ENCODE peak calls at places on chromosome 7, in eight cellular contexts. H is neural crest cell, M is heart right ventricle, Q is psoas muscle, E is right atrium auricular region, S is lower lobe of right lung, T is heart left ventricle, B is BJ. D is an unnamed sample.

GRCh38 chr7:131164025-131164899 is 163.4 kb upstream of the MKLN1 start:
- DNase-seq in B (peak), E (no peak), Q (no peak), S (no peak), M (no peak), T (no peak), H (no peak), D (no peak)

GRCh38 chr7:105399043-105399725 is 10.5 kb upstream of the SRPK2 start:
- DNase-seq in T (no peak), S (no peak), M (no peak), B (no peak), Q (no peak), H (no peak), E (no peak), D (no peak)

GRCh38 chr7:108368466-108368865 is 87.8 kb downstream of the NRCAM start:
- DNase-seq in M (no peak), S (no peak), H (no peak), B (no peak), Q (no peak), E (no peak), T (no peak), D (no peak)

GRCh38 chr7:26060713-26061339 is 91.2 kb upstream of the NFE2L3 start:
- DNase-seq in Q (no peak), T (no peak), M (no peak), H (no peak), E (no peak), S (no peak), B (no peak), D (no peak)

GRCh38 chr7:98057157-98057556 is 49.5 kb upstream of the LMTK2 start:
- DNase-seq in H (no peak), M (no peak), E (no peak), B (no peak), Q (no peak), T (no peak), S (no peak), D (no peak)

GRCh38 chr7:72183835-72184234 is 228.3 kb downstream of the CALN1 start:
- DNase-seq in M (no peak), E (no peak), T (no peak), Q (no peak), H (peak), S (no peak), B (no peak), D (no peak)

GRCh38 chr7:150401424-150401790 is 22.3 kb downstream of the ZNF775 start:
- DNase-seq in M (no peak), S (no peak), H (no peak), E (no peak), B (no peak), Q (no peak), T (no peak), D (no peak)

GRCh38 chr7:155259791-155260497 is 37.7 kb upstream of the INSIG1 start:
- DNase-seq in Q (no peak), S (no peak), T (no peak), B (no peak), H (no peak), M (no peak), E (no peak), D (no peak)

GRCh38 chr7:29254663-29255062 is 60.1 kb downstream of the CHN2 start:
- DNase-seq in S (no peak), Q (no peak), M (no peak), T (no peak), B (no peak), E (no peak), H (no peak), D (no peak)

GRCh38 chr7:29946428-29947186 is 43.0 kb downstream of the SCRN1 start:
- DNase-seq in H (no peak), T (peak), E (no peak), Q (no peak), M (peak), B (no peak), S (no peak), D (no peak)

GRCh38 chr7:24284699-24285506 is 913 bp downstream of the NPY start:
- DNase-seq in H (peak), M (no peak), B (no peak), S (no peak), T (no peak), Q (peak), E (no peak), D (peak)

GRCh38 chr7:40827217-40828085 is 692.6 kb downstream of the SUGCT start:
- DNase-seq in H (peak), Q (no peak), T (no peak), M (no peak), S (no peak), E (no peak), B (no peak), D (no peak)

GRCh38 chr7:64665980-64666674 is at the start of gene ZNF107:
- DNase-seq in H (peak), Q (peak), E (peak), T (peak), S (peak), M (peak), B (peak), D (peak)

GRCh38 chr7:84477786-84478405 is 283.3 kb upstream of the SEMA3A start:
- DNase-seq in S (no peak), H (no peak), B (no peak), E (no peak), Q (no peak), M (no peak), T (no peak), D (no peak)

GRCh38 chr7:122750389-122750788 is 47.7 kb upstream of the RNF148 start:
- DNase-seq in E (no peak), M (no peak), B (no peak), S (no peak), T (no peak), H (no peak), Q (no peak), D (no peak)

GRCh38 chr7:48872548-48872947 is 51.8 kb upstream of the CDC14C start:
- DNase-seq in E (no peak), M (no peak), H (no peak), T (no peak), Q (no peak), S (no peak), B (no peak), D (no peak)

GRCh38 chr7:48876087-48876486 is 48.3 kb upstream of the CDC14C start:
- DNase-seq in H (no peak), S (no peak), B (no peak), T (no peak), Q (no peak), E (no peak), M (no peak), D (no peak)

DNA sequence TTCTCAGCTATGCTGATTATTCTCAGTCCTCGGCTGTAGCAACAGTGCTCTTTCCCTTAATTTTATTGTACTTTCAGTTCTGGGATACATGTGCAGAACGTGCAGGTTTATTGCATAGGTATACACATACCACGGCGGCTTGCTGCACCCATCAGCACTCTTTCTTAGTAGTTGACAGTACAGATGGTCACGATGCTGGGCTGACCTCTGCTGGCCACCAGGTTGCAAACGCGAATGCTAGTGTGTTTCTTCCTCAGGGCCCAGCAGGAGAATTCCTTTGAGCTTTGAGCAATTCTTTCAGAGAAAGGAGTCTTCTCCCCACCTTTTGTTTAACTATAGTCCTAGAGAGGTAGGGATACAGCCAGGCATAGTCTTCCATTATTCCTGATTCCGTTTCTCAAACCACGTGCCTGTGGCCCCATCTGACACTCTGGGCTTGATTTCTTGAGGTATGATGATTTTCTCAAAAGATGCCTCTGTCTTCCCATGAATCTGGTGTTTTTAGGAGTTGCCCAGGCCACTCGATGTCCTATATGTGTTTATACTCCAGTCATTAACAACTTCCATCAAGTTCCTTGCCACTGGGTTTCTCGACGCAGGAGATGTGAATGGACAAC is 48.9 kb upstream of the CDC14C start:
- DNase-seq in S (peak), M (peak), B (no peak), H (peak), T (peak), Q (peak), E (no peak), D (peak)
- TF ChIP-seq CTCF in S (peak), M (peak), B (no peak), H (peak), T (peak), Q (no peak), E (no peak), D (peak)

GRCh38 chr7:43942997-43943701 is 16.9 kb downstream of the UBE2D4 start:
- DNase-seq in M (no peak), H (no peak), T (no peak), Q (no peak), E (no peak), S (no peak), B (no peak), D (no peak)
- TF ChIP-seq CTCF in M (no peak), H (no peak), T (no peak), Q (no peak), E (no peak), S (no peak), B (no peak), D (no peak)

GRCh38 chr7:17009007-17009719 is 127.4 kb upstream of the AGR3 start:
- DNase-seq in E (no peak), T (no peak), M (no peak), B (no peak), S (no peak), Q (no peak), H (no peak), D (no peak)
- TF ChIP-seq CTCF in E (peak), T (peak), M (peak), B (peak), S (peak), Q (no peak), H (no peak), D (no peak)

DNA sequence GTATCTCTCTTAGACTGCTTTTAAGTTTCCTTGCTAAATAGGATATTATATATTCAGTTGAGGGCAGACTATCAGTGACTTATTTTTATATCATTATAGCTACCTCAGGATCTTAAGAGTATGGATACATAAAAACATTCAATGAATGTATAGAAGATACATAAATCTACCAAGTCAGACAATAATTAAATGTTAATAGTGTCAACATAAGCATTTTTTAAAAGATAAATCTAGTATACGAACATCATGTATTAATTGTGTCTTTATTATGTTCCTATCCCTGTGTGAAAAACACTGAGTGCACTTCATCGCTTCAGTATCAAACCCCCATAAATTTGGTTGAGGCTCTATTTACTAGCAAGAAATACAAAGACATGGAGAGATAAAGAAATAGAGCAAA is 242.8 kb downstream of the CRPPA start:
- DNase-seq in T (no peak), Q (no peak), M (no peak), H (no peak), E (no peak), S (no peak), B (no peak), D (no peak)
- TF ChIP-seq CTCF in T (no peak), Q (no peak), M (no peak), H (no peak), E (no peak), S (no peak), B (no peak), D (no peak)

GRCh38 chr7:75624134-75624832 is 114.5 kb downstream of the HIP1 start:
- DNase-seq in T (peak), E (peak), Q (peak), B (no peak), H (no peak), M (peak), S (peak), D (no peak)
- TF ChIP-seq CTCF in T (no peak), E (no peak), Q (no peak), B (no peak), H (no peak), M (no peak), S (no peak), D (no peak)